ENCODE peak calls at places on chromosomes 3 and 15, in ten cellular contexts. One of them, this sample, is unnamed.
A peak's percentile ranks its signal among the peaks of the same experiment; 100 is the strongest.

GRCh38 chr15:69609776-69610175 is 157.2 kb downstream of the RPLP1 start:
- DNase-seq in psoas muscle: no peak
- DNase-seq in cardiac muscle cell: no peak
- DNase-seq in effector memory CD4-positive, alpha-beta T cell: no peak
- DNase-seq in IMR-90: no peak
- DNase-seq in iPS-NIHi11: no peak
- DNase-seq in NCI-H1436: no peak
- DNase-seq in A673: no peak
- DNase-seq in body of pancreas: no peak
- DNase-seq in T-helper 9 cell: no peak
- DNase-seq in this sample: no peak

GRCh38 chr3:42749753-42750231 is 23.3 kb downstream of the CCDC13 start:
- DNase-seq in NCI-H1436: no peak
- DNase-seq in A673: no peak
- DNase-seq in body of pancreas: no peak
- DNase-seq in psoas muscle: no peak
- DNase-seq in iPS-NIHi11: peak; percentile 67
- DNase-seq in effector memory CD4-positive, alpha-beta T cell: no peak
- DNase-seq in T-helper 9 cell: no peak
- DNase-seq in cardiac muscle cell: peak; percentile 40
- DNase-seq in IMR-90: no peak
- DNase-seq in this sample: no peak

GRCh38 chr3:71069797-71070196 is 513.7 kb downstream of the FOXP1 start:
- DNase-seq in T-helper 9 cell: peak; percentile 53
- DNase-seq in IMR-90: no peak
- DNase-seq in iPS-NIHi11: peak; percentile 49
- DNase-seq in psoas muscle: peak; percentile 74
- DNase-seq in A673: peak; percentile 71
- DNase-seq in NCI-H1436: no peak
- DNase-seq in effector memory CD4-positive, alpha-beta T cell: peak; percentile 46
- DNase-seq in body of pancreas: peak; percentile 39
- DNase-seq in cardiac muscle cell: peak; percentile 33
- DNase-seq in this sample: no peak

GRCh38 chr15:90402230-90402629 is 14.2 kb downstream of the IQGAP1 start:
- DNase-seq in T-helper 9 cell: no peak
- DNase-seq in body of pancreas: no peak
- DNase-seq in psoas muscle: peak; percentile 70
- DNase-seq in NCI-H1436: no peak
- DNase-seq in iPS-NIHi11: no peak
- DNase-seq in effector memory CD4-positive, alpha-beta T cell: no peak
- DNase-seq in A673: peak; percentile 65
- DNase-seq in cardiac muscle cell: no peak
- DNase-seq in IMR-90: peak; percentile 85
- DNase-seq in this sample: no peak

GRCh38 chr15:88704791-88705768 is 66.3 kb downstream of the ISG20 start:
- DNase-seq in body of pancreas: no peak
- DNase-seq in effector memory CD4-positive, alpha-beta T cell: no peak
- DNase-seq in T-helper 9 cell: no peak
- DNase-seq in A673: peak; percentile 46
- DNase-seq in NCI-H1436: no peak
- DNase-seq in cardiac muscle cell: peak; percentile 37
- DNase-seq in IMR-90: no peak
- DNase-seq in psoas muscle: peak; percentile 54
- DNase-seq in iPS-NIHi11: peak; percentile 74
- DNase-seq in this sample: peak; percentile 7

GRCh38 chr15:73906346-73907017 is 19.8 kb upstream of the LOXL1 start:
- DNase-seq in effector memory CD4-positive, alpha-beta T cell: no peak
- DNase-seq in NCI-H1436: no peak
- DNase-seq in iPS-NIHi11: no peak
- DNase-seq in psoas muscle: peak; percentile 8
- DNase-seq in T-helper 9 cell: no peak
- DNase-seq in A673: no peak
- DNase-seq in cardiac muscle cell: no peak
- DNase-seq in IMR-90: peak; percentile 76
- DNase-seq in body of pancreas: no peak
- DNase-seq in this sample: no peak

GRCh38 chr15:57897870-57898269 is 167.6 kb downstream of the ALDH1A2 start:
- DNase-seq in cardiac muscle cell: no peak
- DNase-seq in T-helper 9 cell: no peak
- DNase-seq in iPS-NIHi11: no peak
- DNase-seq in effector memory CD4-positive, alpha-beta T cell: no peak
- DNase-seq in body of pancreas: no peak
- DNase-seq in NCI-H1436: no peak
- DNase-seq in psoas muscle: no peak
- DNase-seq in A673: no peak
- DNase-seq in IMR-90: no peak
- DNase-seq in this sample: no peak

GRCh38 chr3:23723153-23723552 is 82.6 kb upstream of the UBE2E1 start:
- DNase-seq in A673: no peak
- DNase-seq in NCI-H1436: no peak
- DNase-seq in effector memory CD4-positive, alpha-beta T cell: no peak
- DNase-seq in psoas muscle: no peak
- DNase-seq in T-helper 9 cell: no peak
- DNase-seq in cardiac muscle cell: no peak
- DNase-seq in iPS-NIHi11: no peak
- DNase-seq in body of pancreas: no peak
- DNase-seq in IMR-90: no peak
- DNase-seq in this sample: peak; percentile 64

GRCh38 chr3:20066848-20067617 is 26.8 kb downstream of the KAT2B start:
- DNase-seq in A673: peak; percentile 94
- DNase-seq in NCI-H1436: no peak
- DNase-seq in effector memory CD4-positive, alpha-beta T cell: no peak
- DNase-seq in body of pancreas: no peak
- DNase-seq in psoas muscle: peak; percentile 62
- DNase-seq in cardiac muscle cell: no peak
- DNase-seq in T-helper 9 cell: no peak
- DNase-seq in iPS-NIHi11: no peak
- DNase-seq in IMR-90: no peak
- DNase-seq in this sample: no peak

GRCh38 chr15:51390932-51391432 is 49.5 kb downstream of the GLDN start:
- DNase-seq in body of pancreas: no peak
- DNase-seq in psoas muscle: no peak
- DNase-seq in effector memory CD4-positive, alpha-beta T cell: no peak
- DNase-seq in iPS-NIHi11: peak; percentile 61
- DNase-seq in cardiac muscle cell: no peak
- DNase-seq in NCI-H1436: no peak
- DNase-seq in T-helper 9 cell: no peak
- DNase-seq in A673: peak; percentile 56
- DNase-seq in IMR-90: no peak
- DNase-seq in this sample: no peak

GRCh38 chr3:186286114-186286513 is 75.9 kb downstream of the DGKG start:
- DNase-seq in body of pancreas: no peak
- DNase-seq in iPS-NIHi11: no peak
- DNase-seq in T-helper 9 cell: no peak
- DNase-seq in psoas muscle: no peak
- DNase-seq in effector memory CD4-positive, alpha-beta T cell: no peak
- DNase-seq in A673: no peak
- DNase-seq in IMR-90: peak; percentile 41
- DNase-seq in cardiac muscle cell: no peak
- DNase-seq in NCI-H1436: no peak
- DNase-seq in this sample: no peak

GRCh38 chr3:135564696-135565095 is 400.8 kb upstream of the PPP2R3A start:
- DNase-seq in effector memory CD4-positive, alpha-beta T cell: no peak
- DNase-seq in A673: no peak
- DNase-seq in NCI-H1436: no peak
- DNase-seq in body of pancreas: no peak
- DNase-seq in cardiac muscle cell: no peak
- DNase-seq in iPS-NIHi11: no peak
- DNase-seq in T-helper 9 cell: no peak
- DNase-seq in psoas muscle: no peak
- DNase-seq in IMR-90: no peak
- DNase-seq in this sample: peak; percentile 88

GRCh38 chr3:188834349-188834748 is 337.4 kb upstream of the TPRG1 start:
- DNase-seq in psoas muscle: no peak
- DNase-seq in iPS-NIHi11: no peak
- DNase-seq in IMR-90: no peak
- DNase-seq in body of pancreas: no peak
- DNase-seq in A673: no peak
- DNase-seq in cardiac muscle cell: no peak
- DNase-seq in NCI-H1436: no peak
- DNase-seq in T-helper 9 cell: no peak
- DNase-seq in effector memory CD4-positive, alpha-beta T cell: no peak
- DNase-seq in this sample: no peak

GRCh38 chr15:41791970-41792637 is 17.8 kb downstream of the MAPKBP1 start:
- DNase-seq in effector memory CD4-positive, alpha-beta T cell: no peak
- DNase-seq in iPS-NIHi11: no peak
- DNase-seq in cardiac muscle cell: no peak
- DNase-seq in NCI-H1436: peak; percentile 93
- DNase-seq in psoas muscle: no peak
- DNase-seq in A673: peak; percentile 33
- DNase-seq in body of pancreas: no peak
- DNase-seq in T-helper 9 cell: no peak
- DNase-seq in IMR-90: no peak
- DNase-seq in this sample: no peak

GRCh38 chr15:98649996-98650870 is 1.9 kb downstream of the IGF1R start:
- DNase-seq in T-helper 9 cell: peak; percentile 32
- DNase-seq in IMR-90: peak; percentile 39
- DNase-seq in cardiac muscle cell: peak; percentile 65
- DNase-seq in body of pancreas: peak; percentile 53
- DNase-seq in effector memory CD4-positive, alpha-beta T cell: peak; percentile 18
- DNase-seq in NCI-H1436: no peak
- DNase-seq in A673: peak; percentile 48
- DNase-seq in iPS-NIHi11: no peak
- DNase-seq in psoas muscle: peak; percentile 74
- DNase-seq in this sample: peak; percentile 40

GRCh38 chr3:175956964-175957363 is 1097.8 kb downstream of the NAALADL2 start:
- DNase-seq in T-helper 9 cell: no peak
- DNase-seq in cardiac muscle cell: no peak
- DNase-seq in effector memory CD4-positive, alpha-beta T cell: no peak
- DNase-seq in body of pancreas: no peak
- DNase-seq in iPS-NIHi11: no peak
- DNase-seq in A673: peak; percentile 16
- DNase-seq in NCI-H1436: no peak
- DNase-seq in IMR-90: peak; percentile 10
- DNase-seq in psoas muscle: no peak
- DNase-seq in this sample: no peak

GRCh38 chr15:78907577-78907976 is 34.9 kb downstream of the MORF4L1 start:
- DNase-seq in effector memory CD4-positive, alpha-beta T cell: no peak
- DNase-seq in A673: peak; percentile 26
- DNase-seq in NCI-H1436: no peak
- DNase-seq in T-helper 9 cell: no peak
- DNase-seq in psoas muscle: no peak
- DNase-seq in IMR-90: no peak
- DNase-seq in iPS-NIHi11: peak; percentile 75
- DNase-seq in body of pancreas: no peak
- DNase-seq in cardiac muscle cell: peak; percentile 53
- DNase-seq in this sample: no peak

GRCh38 chr3:114686624-114687023 is 392.8 kb downstream of the TIGIT start:
- DNase-seq in psoas muscle: no peak
- DNase-seq in iPS-NIHi11: no peak
- DNase-seq in T-helper 9 cell: no peak
- DNase-seq in A673: no peak
- DNase-seq in NCI-H1436: no peak
- DNase-seq in body of pancreas: no peak
- DNase-seq in IMR-90: no peak
- DNase-seq in effector memory CD4-positive, alpha-beta T cell: no peak
- DNase-seq in cardiac muscle cell: no peak
- DNase-seq in this sample: no peak

GRCh38 chr3:28278918-28279317 is 37.5 kb downstream of the CMC1 start:
- DNase-seq in A673: no peak
- DNase-seq in psoas muscle: no peak
- DNase-seq in cardiac muscle cell: no peak
- DNase-seq in T-helper 9 cell: no peak
- DNase-seq in iPS-NIHi11: no peak
- DNase-seq in NCI-H1436: no peak
- DNase-seq in effector memory CD4-positive, alpha-beta T cell: no peak
- DNase-seq in IMR-90: no peak
- DNase-seq in body of pancreas: no peak
- DNase-seq in this sample: no peak

GRCh38 chr3:52372822-52373504 is 56.8 kb downstream of the DNAH1 start:
- DNase-seq in NCI-H1436: no peak
- DNase-seq in iPS-NIHi11: peak; percentile 75
- DNase-seq in effector memory CD4-positive, alpha-beta T cell: no peak
- DNase-seq in A673: no peak
- DNase-seq in cardiac muscle cell: peak; percentile 5
- DNase-seq in psoas muscle: no peak
- DNase-seq in T-helper 9 cell: no peak
- DNase-seq in body of pancreas: no peak
- DNase-seq in IMR-90: no peak
- DNase-seq in this sample: no peak